ENCODE peak calls at places on chromosomes 6 and 20, in five cellular contexts. V is neural progenitor cell, C is hepatocyte, F is H9, R is neuronal stem cell. B is an unnamed sample.

GRCh38 chr6:1774541-1774940 is 164.8 kb downstream of the FOXC1 start:
- DNase-seq in V (no peak), C (no peak), F (no peak), R (no peak), B (peak)

GRCh38 chr6:147203311-147204059 is 732 bp upstream of the STXBP5 start:
- DNase-seq in V (peak), C (peak), F (peak), R (peak), B (peak)

GRCh38 chr6:157561037-157561790 is 180.2 kb downstream of the ZDHHC14 start:
- DNase-seq in V (no peak), C (no peak), F (no peak), R (no peak), B (no peak)

GRCh38 chr6:90643366-90643765 is 56.5 kb upstream of the MAP3K7 start:
- DNase-seq in V (no peak), C (no peak), F (no peak), R (no peak), B (no peak)

GRCh38 chr6:11791354-11792107 is 12.9 kb upstream of the ADTRP start:
- DNase-seq in V (no peak), C (no peak), F (peak), R (no peak), B (peak)

GRCh38 chr20:62907377-62908317 is 18.7 kb downstream of the DIDO1 start:
- DNase-seq in V (peak), C (no peak), F (peak), R (no peak), B (peak)

GRCh38 chr6:112979830-112980229 is 632.7 kb downstream of the RFPL4B start:
- DNase-seq in V (no peak), C (peak), F (no peak), R (no peak), B (peak)

GRCh38 chr6:53192590-53193232 is 44.1 kb upstream of the GCM1 start:
- DNase-seq in V (peak), C (peak), F (peak), R (peak), B (no peak)

GRCh38 chr6:105769197-105769596 is 316.9 kb upstream of the PRDM1 start:
- DNase-seq in V (no peak), C (no peak), F (no peak), R (no peak), B (peak)

GRCh38 chr20:17443326-17443858 is 87.8 kb downstream of the BFSP1 start:
- DNase-seq in V (no peak), C (no peak), F (no peak), R (no peak), B (no peak)

GRCh38 chr6:136127856-136128255 is 122.3 kb downstream of the MTFR2 start:
- DNase-seq in V (no peak), C (no peak), F (no peak), R (no peak), B (no peak)

GRCh38 chr6:44011350-44011925 is 115.8 kb downstream of the MRPL14 start:
- DNase-seq in V (no peak), C (no peak), F (no peak), R (no peak), B (peak)

GRCh38 chr6:4125933-4126864 is 9.2 kb downstream of the ECI2 start:
- DNase-seq in V (no peak), C (peak), F (no peak), R (no peak), B (peak)

GRCh38 chr6:140956567-140957306 is 1176.0 kb upstream of the GJE1 start:
- DNase-seq in V (peak), C (no peak), F (no peak), R (no peak), B (peak)

GRCh38 chr6:155534678-155535077 is 79.0 kb upstream of the NOX3 start:
- DNase-seq in V (no peak), C (no peak), F (no peak), R (no peak), B (no peak)

GRCh38 chr6:129646617-129647016 is 63.4 kb downstream of the ARHGAP18 start:
- DNase-seq in V (no peak), C (no peak), F (no peak), R (no peak), B (no peak)

GRCh38 chr20:25761596-25761995 is 64.9 kb upstream of the ZNF337 start:
- DNase-seq in V (no peak), C (no peak), F (no peak), R (no peak), B (no peak)

GRCh38 chr6:121590438-121590837 is 155.0 kb downstream of the GJA1 start:
- DNase-seq in V (no peak), C (no peak), F (no peak), R (no peak), B (peak)

GRCh38 chr6:44727651-44728630 is 340.4 kb downstream of the CDC5L start:
- DNase-seq in V (no peak), C (no peak), F (no peak), R (no peak), B (no peak)

GRCh38 chr6:144718431-144718830 is 433.3 kb downstream of the UTRN start:
- DNase-seq in V (no peak), C (no peak), F (no peak), R (no peak), B (peak)

GRCh38 chr20:19598117-19598516 is 159.9 kb upstream of the RIN2 start:
- DNase-seq in V (no peak), C (no peak), F (peak), R (no peak), B (no peak)

GRCh38 chr6:133057352-133057751 is 183.8 kb upstream of the EYA4 start:
- DNase-seq in V (no peak), C (no peak), F (no peak), R (no peak), B (no peak)

GRCh38 chr6:151493495-151494234 is at the start of gene CCDC170:
- DNase-seq in V (peak), C (peak), F (peak), R (peak), B (peak)

GRCh38 chr6:141491684-141492083 is 641.0 kb upstream of the GJE1 start:
- DNase-seq in V (no peak), C (no peak), F (no peak), R (no peak), B (no peak)

GRCh38 chr6:73504160-73504559 is 16.7 kb downstream of the EEF1A1 start:
- DNase-seq in V (no peak), C (no peak), F (no peak), R (no peak), B (no peak)

GRCh38 chr20:37326666-37327065 is 19.3 kb upstream of the SRC start:
- DNase-seq in V (no peak), C (peak), F (no peak), R (no peak), B (peak)

GRCh38 chr6:169215201-169215661 is 38.4 kb downstream of the THBS2 start:
- DNase-seq in V (no peak), C (no peak), F (no peak), R (no peak), B (peak)

GRCh38 chr6:35024601-35025054 is 116.5 kb downstream of the TCP11 start:
- DNase-seq in V (peak), C (peak), F (no peak), R (peak), B (peak)

GRCh38 chr6:11522819-11523218 is 14.7 kb upstream of the TMEM170B start:
- DNase-seq in V (no peak), C (no peak), F (no peak), R (no peak), B (peak)

GRCh38 chr20:50294164-50295088 is 103.8 kb downstream of the CEBPB start:
- DNase-seq in V (no peak), C (no peak), F (peak), R (no peak), B (no peak)

GRCh38 chr6:15501806-15502450 is 160.9 kb downstream of the DTNBP1 start:
- DNase-seq in V (no peak), C (peak), F (no peak), R (no peak), B (peak)

GRCh38 chr6:85355816-85356215 is 94.1 kb upstream of the NT5E start:
- DNase-seq in V (no peak), C (no peak), F (no peak), R (no peak), B (no peak)

GRCh38 chr6:85360794-85361642 is 88.9 kb upstream of the NT5E start:
- DNase-seq in V (no peak), C (peak), F (no peak), R (no peak), B (peak)

GRCh38 chr6:85361643-85362014 is 88.3 kb upstream of the NT5E start:
- DNase-seq in V (no peak), C (no peak), F (no peak), R (no peak), B (no peak)

GRCh38 chr6:85354761-85355618 is 94.9 kb upstream of the NT5E start:
- DNase-seq in V (peak), C (peak), F (peak), R (peak), B (peak)

GRCh38 chr6:85357651-85358050 is 92.2 kb upstream of the NT5E start:
- DNase-seq in V (no peak), C (no peak), F (no peak), R (no peak), B (no peak)
- H2AFZ ChIP-seq in V (no peak), C (no peak), F (no peak), R (no peak), B (peak)

DNA sequence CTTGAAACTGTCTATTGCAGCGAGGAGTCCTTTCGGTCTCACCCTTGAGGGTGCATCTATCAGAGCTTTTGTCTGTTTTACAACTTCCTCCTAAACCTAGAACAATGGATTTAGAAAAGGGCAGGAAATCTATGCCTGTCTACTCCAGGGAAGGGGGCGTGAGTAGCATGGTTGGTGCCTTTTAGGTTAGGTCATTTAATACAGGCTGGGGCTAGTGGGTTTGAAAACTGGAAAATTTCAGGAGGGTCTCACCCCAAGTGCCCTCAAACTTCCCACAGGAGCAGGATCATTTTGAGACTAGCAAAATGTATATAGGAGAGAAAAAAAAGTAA is 33.5 kb upstream of the BMP6 start:
- DNase-seq in V (no peak), C (no peak), F (no peak), R (no peak), B (no peak)
- H3K27ac ChIP-seq in V (no peak), C (peak), F (no peak), R (no peak), B (peak)

DNA sequence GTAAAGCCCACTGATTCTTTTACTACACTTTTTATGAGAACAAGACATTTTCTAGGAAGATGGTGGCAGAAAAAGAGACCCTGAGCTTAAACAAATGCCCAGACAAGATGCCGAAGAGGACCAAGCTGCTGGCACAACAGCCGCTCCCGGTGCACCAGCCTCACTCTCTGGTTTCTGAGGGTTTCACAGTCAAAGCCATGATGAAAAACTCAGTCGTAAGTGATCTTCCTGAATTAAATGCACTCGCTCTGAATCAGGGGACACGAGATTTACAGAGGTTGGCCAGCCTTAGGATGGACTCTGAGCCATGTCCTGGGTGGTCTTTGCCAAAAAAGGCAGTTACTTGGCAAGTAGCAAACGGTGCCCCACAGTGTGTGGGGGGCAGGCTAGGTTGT is 400 bp downstream of the PACRG start:
- DNase-seq in V (peak), C (no peak), F (no peak), R (no peak), B (peak)
- H2AFZ ChIP-seq in V (peak), C (peak), F (no peak), R (peak), B (peak)

GRCh38 chr20:13735829-13736228 is 48.9 kb downstream of the ESF1 start:
- DNase-seq in V (no peak), C (no peak), F (no peak), R (no peak), B (no peak)
- H3K27ac ChIP-seq in V (no peak), C (no peak), F (no peak), R (no peak), B (no peak)